ENCODE peak calls at places on chromosomes 5 and 9, in four cellular contexts. P, R, S and D are unnamed samples.

GRCh38 chr5:143334903-143335302 is 68.6 kb downstream of the NR3C1 start:
- DNase-seq in P (no peak), R (no peak), S (no peak), D (no peak)

GRCh38 chr5:55601209-55601618 is 66.5 kb upstream of the PLPP1 start:
- DNase-seq in P (no peak), R (peak; percentile 14), S (peak; percentile 62), D (peak; percentile 3)

GRCh38 chr9:34985311-34985899 is 4.1 kb upstream of the DNAJB5 start:
- DNase-seq in P (peak; percentile 79), R (peak; percentile 40), S (peak; percentile 52), D (peak; percentile 85)

GRCh38 chr5:157198277-157199058 is 17.8 kb downstream of the ITK start:
- DNase-seq in P (no peak), R (no peak), S (no peak), D (no peak)

GRCh38 chr5:105501315-105501714 is 1938.7 kb upstream of the NUDT12 start:
- DNase-seq in P (no peak), R (no peak), S (no peak), D (no peak)

GRCh38 chr5:170923910-170924620 is 62.2 kb downstream of the RANBP17 start:
- DNase-seq in P (no peak), R (no peak), S (no peak), D (no peak)

GRCh38 chr5:137498736-137499505 is at the start of gene SPOCK1:
- DNase-seq in P (peak; percentile 88), R (peak; percentile 50), S (peak; percentile 96), D (peak; percentile 63)

GRCh38 chr9:134338394-134339182 is 12.3 kb downstream of the RXRA start:
- DNase-seq in P (no peak), R (no peak), S (no peak), D (peak; percentile 35)

GRCh38 chr5:135497971-135498661 is 37.6 kb downstream of the NEUROG1 start:
- DNase-seq in P (peak; percentile 40), R (no peak), S (no peak), D (no peak)

GRCh38 chr9:129868033-129868395 is 32.8 kb downstream of the USP20 start:
- DNase-seq in P (no peak), R (no peak), S (no peak), D (no peak)

GRCh38 chr5:43432486-43433365 is 20.5 kb upstream of the CCL28 start:
- DNase-seq in P (no peak), R (no peak), S (peak; percentile 78), D (no peak)

GRCh38 chr5:27038476-27038875 is at the start of gene CDH9:
- DNase-seq in P (peak; percentile 61), R (no peak), S (no peak), D (no peak)

GRCh38 chr9:115615821-115616665 is 498.1 kb upstream of the TNC start:
- DNase-seq in P (no peak), R (no peak), S (peak; percentile 77), D (no peak)

GRCh38 chr9:134345737-134346136 is 19.5 kb downstream of the RXRA start:
- DNase-seq in P (no peak), R (no peak), S (no peak), D (no peak)

GRCh38 chr5:54663876-54664275 is 146.3 kb downstream of the SNX18 start:
- DNase-seq in P (no peak), R (no peak), S (peak; percentile 69), D (no peak)